ENCODE peak calls at places on chromosomes 16 and 17, in nine cellular contexts. Y is ELR; J is iris pigment epithelial cell; N is activated CD4-positive, alpha-beta T cell treated with anti-CD3 and anti-CD28 coated beads, Interleukin-2, amount 50 U/mL, for 24 hours; U is AG08395; H is uterus; X is fibroblast of pulmonary artery; K is iPS-NIHi11; T is NCI-H446. Q is an unnamed sample.

GRCh38 chr17:71412803-71413202 is 708.0 kb upstream of the SOX9 start:
- DNase-seq in Y (peak; percentile 98), J (peak; percentile 99), N (no peak), U (peak; percentile 92), H (no peak), X (peak; percentile 86), K (no peak), T (no peak), Q (no peak)

GRCh38 chr17:76134911-76135809 is 5.9 kb downstream of the FOXJ1 start:
- DNase-seq in Y (no peak), J (no peak), N (no peak), U (no peak), H (no peak), X (no peak), K (peak; percentile 53), T (no peak), Q (no peak)

GRCh38 chr17:77391668-77392375 is 251.1 kb downstream of the SEC14L1 start:
- DNase-seq in Y (peak; percentile 98), J (peak; percentile 94), N (no peak), U (peak; percentile 93), H (peak; percentile 75), X (peak; percentile 90), K (peak; percentile 62), T (peak; percentile 49), Q (peak; percentile 83)

GRCh38 chr17:55157165-55157564 is 107.6 kb upstream of the HLF start:
- DNase-seq in Y (peak; percentile 26), J (peak; percentile 75), N (no peak), U (no peak), H (no peak), X (peak; percentile 18), K (peak; percentile 6), T (peak; percentile 9), Q (no peak)

GRCh38 chr16:84065536-84066132 is 23.0 kb upstream of the SLC38A8 start:
- DNase-seq in Y (peak; percentile 71), J (peak; percentile 59), N (no peak), U (peak; percentile 67), H (no peak), X (peak; percentile 72), K (peak; percentile 59), T (peak; percentile 3), Q (no peak)

GRCh38 chr17:77834170-77835115 is 124.1 kb upstream of the TNRC6C start:
- DNase-seq in Y (peak; percentile 90), J (peak; percentile 94), N (no peak), U (peak; percentile 97), H (peak; percentile 71), X (peak; percentile 88), K (peak; percentile 85), T (peak; percentile 57), Q (peak; percentile 84)

GRCh38 chr17:57672205-57672632 is 72.9 kb downstream of the CCDC182 start:
- DNase-seq in Y (no peak), J (peak; percentile 69), N (no peak), U (peak; percentile 83), H (no peak), X (peak; percentile 65), K (no peak), T (no peak), Q (no peak)

GRCh38 chr16:72961863-72962262 is 86.1 kb downstream of the ZFHX3 start:
- DNase-seq in Y (no peak), J (no peak), N (no peak), U (no peak), H (no peak), X (no peak), K (peak; percentile 65), T (no peak), Q (no peak)

GRCh38 chr17:7258731-7259554 is 3.3 kb downstream of the CLDN7 start:
- DNase-seq in Y (peak; percentile 28), J (peak; percentile 54), N (no peak), U (no peak), H (no peak), X (peak; percentile 44), K (no peak), T (no peak), Q (peak; percentile 48)

Q was measured in left cardiac atrium.